ENCODE peak calls at places on chromosomes 1 and 21, in ten cellular contexts. One of them, this sample, is unnamed.

GRCh38 chr1:63984891-63985290 is 211.1 kb downstream of the ROR1 start:
- DNase-seq in glomerular endothelial cell: no peak
- DNase-seq in astrocyte of the spinal cord: no peak
- DNase-seq in heart right ventricle: no peak
- DNase-seq in occipital lobe: no peak
- DNase-seq in AG04450: no peak
- DNase-seq in PC-9: no peak
- DNase-seq in midbrain: no peak
- DNase-seq in hippocampal formation: no peak
- DNase-seq in uterus: no peak
- DNase-seq in this sample: no peak

GRCh38 chr1:84267476-84267875 is 34.0 kb upstream of the SAMD13 start:
- DNase-seq in astrocyte of the spinal cord: no peak
- DNase-seq in uterus: no peak
- DNase-seq in hippocampal formation: no peak
- DNase-seq in occipital lobe: no peak
- DNase-seq in glomerular endothelial cell: no peak
- DNase-seq in heart right ventricle: no peak
- DNase-seq in AG04450: no peak
- DNase-seq in midbrain: no peak
- DNase-seq in PC-9: no peak
- DNase-seq in this sample: no peak

GRCh38 chr1:54053745-54054437 is 483 bp downstream of the TCEANC2 start:
- DNase-seq in hippocampal formation: no peak
- DNase-seq in occipital lobe: no peak
- DNase-seq in glomerular endothelial cell: no peak
- DNase-seq in midbrain: no peak
- DNase-seq in uterus: no peak
- DNase-seq in heart right ventricle: no peak
- DNase-seq in PC-9: no peak
- DNase-seq in AG04450: no peak
- DNase-seq in astrocyte of the spinal cord: peak
- DNase-seq in this sample: no peak

GRCh38 chr21:26769613-26770188 is 75.5 kb downstream of the ADAMTS1 start:
- DNase-seq in hippocampal formation: no peak
- DNase-seq in AG04450: peak
- DNase-seq in glomerular endothelial cell: peak
- DNase-seq in occipital lobe: no peak
- DNase-seq in astrocyte of the spinal cord: peak
- DNase-seq in heart right ventricle: peak
- DNase-seq in PC-9: no peak
- DNase-seq in uterus: peak
- DNase-seq in midbrain: peak
- DNase-seq in this sample: no peak

GRCh38 chr1:178408869-178409268 is 87.9 kb downstream of the CLEC20A start:
- DNase-seq in PC-9: no peak
- DNase-seq in uterus: no peak
- DNase-seq in midbrain: no peak
- DNase-seq in AG04450: no peak
- DNase-seq in occipital lobe: no peak
- DNase-seq in hippocampal formation: no peak
- DNase-seq in heart right ventricle: no peak
- DNase-seq in glomerular endothelial cell: peak
- DNase-seq in astrocyte of the spinal cord: no peak
- DNase-seq in this sample: no peak

GRCh38 chr1:3350441-3351261 is 103.8 kb upstream of the ARHGEF16 start:
- DNase-seq in glomerular endothelial cell: no peak
- DNase-seq in uterus: peak
- DNase-seq in PC-9: no peak
- DNase-seq in AG04450: no peak
- DNase-seq in heart right ventricle: peak
- DNase-seq in astrocyte of the spinal cord: peak
- DNase-seq in occipital lobe: peak
- DNase-seq in midbrain: peak
- DNase-seq in hippocampal formation: peak
- DNase-seq in this sample: no peak

GRCh38 chr1:227934476-227935313 is 13.0 kb downstream of the WNT9A start:
- DNase-seq in midbrain: no peak
- DNase-seq in uterus: peak
- DNase-seq in astrocyte of the spinal cord: peak
- DNase-seq in PC-9: peak
- DNase-seq in hippocampal formation: no peak
- DNase-seq in heart right ventricle: no peak
- DNase-seq in glomerular endothelial cell: no peak
- DNase-seq in occipital lobe: no peak
- DNase-seq in AG04450: no peak
- DNase-seq in this sample: peak

GRCh38 chr1:247118946-247119446 is 14.8 kb upstream of the ZNF669 start:
- DNase-seq in astrocyte of the spinal cord: peak
- DNase-seq in hippocampal formation: no peak
- DNase-seq in PC-9: peak
- DNase-seq in occipital lobe: no peak
- DNase-seq in AG04450: no peak
- DNase-seq in midbrain: no peak
- DNase-seq in uterus: no peak
- DNase-seq in glomerular endothelial cell: no peak
- DNase-seq in heart right ventricle: no peak
- DNase-seq in this sample: peak

GRCh38 chr1:109977225-109977624 is 7.3 kb upstream of the AHCYL1 start:
- DNase-seq in occipital lobe: no peak
- DNase-seq in astrocyte of the spinal cord: no peak
- DNase-seq in heart right ventricle: peak
- DNase-seq in PC-9: no peak
- DNase-seq in hippocampal formation: no peak
- DNase-seq in uterus: no peak
- DNase-seq in midbrain: no peak
- DNase-seq in glomerular endothelial cell: no peak
- DNase-seq in AG04450: no peak
- DNase-seq in this sample: no peak

GRCh38 chr1:150516616-150517015 is 1.1 kb downstream of the FALEC start:
- DNase-seq in glomerular endothelial cell: no peak
- DNase-seq in AG04450: no peak
- DNase-seq in PC-9: no peak
- DNase-seq in midbrain: no peak
- DNase-seq in hippocampal formation: no peak
- DNase-seq in uterus: no peak
- DNase-seq in occipital lobe: no peak
- DNase-seq in heart right ventricle: no peak
- DNase-seq in astrocyte of the spinal cord: peak
- DNase-seq in this sample: no peak

GRCh38 chr1:154993572-154994268 is at the start of gene LENEP:
- DNase-seq in hippocampal formation: no peak
- DNase-seq in AG04450: no peak
- DNase-seq in astrocyte of the spinal cord: no peak
- DNase-seq in uterus: no peak
- DNase-seq in glomerular endothelial cell: no peak
- DNase-seq in heart right ventricle: no peak
- DNase-seq in PC-9: no peak
- DNase-seq in midbrain: no peak
- DNase-seq in occipital lobe: no peak
- DNase-seq in this sample: no peak

GRCh38 chr21:36169465-36170128 is 13.0 kb downstream of the DOP1B start:
- DNase-seq in heart right ventricle: no peak
- DNase-seq in hippocampal formation: no peak
- DNase-seq in astrocyte of the spinal cord: no peak
- DNase-seq in PC-9: no peak
- DNase-seq in AG04450: no peak
- DNase-seq in glomerular endothelial cell: no peak
- DNase-seq in occipital lobe: no peak
- DNase-seq in midbrain: no peak
- DNase-seq in uterus: no peak
- DNase-seq in this sample: no peak

GRCh38 chr1:26862781-26863676 is at the start of gene SFN:
- DNase-seq in astrocyte of the spinal cord: no peak
- DNase-seq in occipital lobe: no peak
- DNase-seq in hippocampal formation: no peak
- DNase-seq in midbrain: no peak
- DNase-seq in PC-9: peak
- DNase-seq in uterus: no peak
- DNase-seq in heart right ventricle: no peak
- DNase-seq in glomerular endothelial cell: no peak
- DNase-seq in AG04450: no peak
- DNase-seq in this sample: no peak

GRCh38 chr1:231729541-231729940 is 103.0 kb downstream of the DISC1 start:
- DNase-seq in hippocampal formation: no peak
- DNase-seq in occipital lobe: no peak
- DNase-seq in midbrain: no peak
- DNase-seq in uterus: no peak
- DNase-seq in PC-9: no peak
- DNase-seq in astrocyte of the spinal cord: no peak
- DNase-seq in glomerular endothelial cell: no peak
- DNase-seq in AG04450: no peak
- DNase-seq in heart right ventricle: no peak
- DNase-seq in this sample: no peak

GRCh38 chr1:183595537-183595936 is 5.3 kb upstream of the NCF2 start:
- DNase-seq in occipital lobe: no peak
- DNase-seq in astrocyte of the spinal cord: no peak
- DNase-seq in midbrain: no peak
- DNase-seq in PC-9: no peak
- DNase-seq in hippocampal formation: no peak
- DNase-seq in heart right ventricle: no peak
- DNase-seq in glomerular endothelial cell: no peak
- DNase-seq in AG04450: no peak
- DNase-seq in uterus: no peak
- DNase-seq in this sample: no peak

GRCh38 chr1:51341876-51342496 is 11.6 kb upstream of the TTC39A start:
- DNase-seq in uterus: no peak
- DNase-seq in astrocyte of the spinal cord: no peak
- DNase-seq in PC-9: no peak
- DNase-seq in hippocampal formation: no peak
- DNase-seq in AG04450: no peak
- DNase-seq in occipital lobe: no peak
- DNase-seq in heart right ventricle: no peak
- DNase-seq in midbrain: no peak
- DNase-seq in glomerular endothelial cell: no peak
- DNase-seq in this sample: no peak

GRCh38 chr1:47976267-47976666 is 20.9 kb downstream of the TRABD2B start:
- DNase-seq in glomerular endothelial cell: no peak
- DNase-seq in occipital lobe: no peak
- DNase-seq in astrocyte of the spinal cord: no peak
- DNase-seq in uterus: no peak
- DNase-seq in midbrain: no peak
- DNase-seq in PC-9: no peak
- DNase-seq in AG04450: no peak
- DNase-seq in heart right ventricle: no peak
- DNase-seq in hippocampal formation: no peak
- DNase-seq in this sample: no peak

GRCh38 chr1:25473653-25474225 is 43.0 kb downstream of the MACO1 start:
- DNase-seq in glomerular endothelial cell: no peak
- DNase-seq in uterus: no peak
- DNase-seq in astrocyte of the spinal cord: no peak
- DNase-seq in occipital lobe: no peak
- DNase-seq in AG04450: no peak
- DNase-seq in PC-9: no peak
- DNase-seq in midbrain: no peak
- DNase-seq in hippocampal formation: no peak
- DNase-seq in heart right ventricle: no peak
- DNase-seq in this sample: no peak

GRCh38 chr1:21174638-21175323 is 1.9 kb downstream of the EIF4G3 start:
- DNase-seq in AG04450: peak
- DNase-seq in astrocyte of the spinal cord: peak
- DNase-seq in hippocampal formation: no peak
- DNase-seq in midbrain: no peak
- DNase-seq in occipital lobe: no peak
- DNase-seq in PC-9: no peak
- DNase-seq in heart right ventricle: no peak
- DNase-seq in glomerular endothelial cell: no peak
- DNase-seq in uterus: no peak
- DNase-seq in this sample: no peak

GRCh38 chr1:165635823-165636222 is 4.8 kb downstream of the MGST3 start:
- DNase-seq in glomerular endothelial cell: no peak
- DNase-seq in occipital lobe: no peak
- DNase-seq in heart right ventricle: no peak
- DNase-seq in hippocampal formation: no peak
- DNase-seq in PC-9: no peak
- DNase-seq in uterus: no peak
- DNase-seq in astrocyte of the spinal cord: no peak
- DNase-seq in AG04450: no peak
- DNase-seq in midbrain: no peak
- DNase-seq in this sample: no peak

GRCh38 chr1:41330588-41331545 is 30.4 kb upstream of the FOXO6 start:
- DNase-seq in midbrain: no peak
- DNase-seq in glomerular endothelial cell: no peak
- DNase-seq in uterus: no peak
- DNase-seq in astrocyte of the spinal cord: no peak
- DNase-seq in AG04450: no peak
- DNase-seq in heart right ventricle: no peak
- DNase-seq in occipital lobe: no peak
- DNase-seq in hippocampal formation: no peak
- DNase-seq in PC-9: no peak
- DNase-seq in this sample: no peak

This sample was measured in T1000.